ENCODE peak calls at places on chromosomes 4 and X, in six cellular contexts. One of them, this sample, is unnamed.

GRCh38 chr4:80026080-80026479 is 46.9 kb downstream of the ANTXR2 start:
- DNase-seq in mammary epithelial cell: no peak
- DNase-seq in PC-9: no peak
- DNase-seq in HCT116: no peak
- DNase-seq in endothelial cell of umbilical vein: peak; percentile 27
- DNase-seq in fibroblast of lung: peak; percentile 16
- DNase-seq in this sample: no peak

GRCh38 chrX:28880136-28880535 is 292.9 kb downstream of the IL1RAPL1 start:
- DNase-seq in mammary epithelial cell: no peak
- DNase-seq in PC-9: no peak
- DNase-seq in HCT116: no peak
- DNase-seq in endothelial cell of umbilical vein: no peak
- DNase-seq in fibroblast of lung: peak; percentile 69
- DNase-seq in this sample: no peak

GRCh38 chr4:152265149-152265621 is 270.7 kb downstream of the FBXW7 start:
- DNase-seq in mammary epithelial cell: peak; percentile 90
- DNase-seq in PC-9: peak; percentile 66
- DNase-seq in HCT116: no peak
- DNase-seq in endothelial cell of umbilical vein: no peak
- DNase-seq in fibroblast of lung: peak; percentile 85
- DNase-seq in this sample: peak; percentile 69

GRCh38 chr4:154998284-154998683 is 210.2 kb upstream of the NPY2R start:
- DNase-seq in mammary epithelial cell: no peak
- DNase-seq in PC-9: no peak
- DNase-seq in HCT116: no peak
- DNase-seq in endothelial cell of umbilical vein: no peak
- DNase-seq in fibroblast of lung: peak; percentile 25
- DNase-seq in this sample: no peak

GRCh38 chr4:176005766-176006165 is 59.9 kb upstream of the WDR17 start:
- DNase-seq in mammary epithelial cell: no peak
- DNase-seq in PC-9: no peak
- DNase-seq in HCT116: no peak
- DNase-seq in endothelial cell of umbilical vein: no peak
- DNase-seq in fibroblast of lung: no peak
- DNase-seq in this sample: no peak

GRCh38 chrX:100265179-100265578 is 144.9 kb downstream of the PCDH19 start:
- DNase-seq in mammary epithelial cell: no peak
- DNase-seq in PC-9: no peak
- DNase-seq in HCT116: no peak
- DNase-seq in endothelial cell of umbilical vein: peak; percentile 51
- DNase-seq in fibroblast of lung: no peak
- DNase-seq in this sample: no peak

GRCh38 chrX:64850371-64851082 is 125.7 kb downstream of the ZC4H2 start:
- DNase-seq in mammary epithelial cell: no peak
- DNase-seq in PC-9: no peak
- DNase-seq in HCT116: no peak
- DNase-seq in endothelial cell of umbilical vein: no peak
- DNase-seq in fibroblast of lung: no peak
- DNase-seq in this sample: no peak

GRCh38 chr4:84804126-84804525 is 162.4 kb downstream of the WDFY3 start:
- DNase-seq in mammary epithelial cell: no peak
- DNase-seq in PC-9: no peak
- DNase-seq in HCT116: no peak
- DNase-seq in endothelial cell of umbilical vein: no peak
- DNase-seq in fibroblast of lung: peak; percentile 59
- DNase-seq in this sample: no peak

GRCh38 chrX:134764202-134764785 is 106.0 kb upstream of the PLAC1 start:
- DNase-seq in mammary epithelial cell: peak; percentile 30
- DNase-seq in PC-9: peak; percentile 76
- DNase-seq in HCT116: peak; percentile 57
- DNase-seq in endothelial cell of umbilical vein: peak; percentile 41
- DNase-seq in fibroblast of lung: peak; percentile 20
- DNase-seq in this sample: peak; percentile 25

GRCh38 chrX:53239474-53239873 is 14.5 kb upstream of the KDM5C start:
- DNase-seq in mammary epithelial cell: no peak
- DNase-seq in PC-9: no peak
- DNase-seq in HCT116: no peak
- DNase-seq in endothelial cell of umbilical vein: no peak
- DNase-seq in fibroblast of lung: no peak
- DNase-seq in this sample: no peak

GRCh38 chr4:85595098-85595775 is 120.3 kb downstream of the ARHGAP24 start:
- DNase-seq in mammary epithelial cell: no peak
- DNase-seq in PC-9: no peak
- DNase-seq in HCT116: no peak
- DNase-seq in endothelial cell of umbilical vein: no peak
- DNase-seq in fibroblast of lung: no peak
- DNase-seq in this sample: no peak

GRCh38 chrX:149392896-149393295 is 112.2 kb downstream of the IDS start:
- DNase-seq in mammary epithelial cell: no peak
- DNase-seq in PC-9: peak; percentile 71
- DNase-seq in HCT116: no peak
- DNase-seq in endothelial cell of umbilical vein: no peak
- DNase-seq in fibroblast of lung: no peak
- DNase-seq in this sample: no peak

GRCh38 chrX:8955521-8955920 is 78.4 kb downstream of the FAM9B start:
- DNase-seq in mammary epithelial cell: no peak
- DNase-seq in PC-9: no peak
- DNase-seq in HCT116: no peak
- DNase-seq in endothelial cell of umbilical vein: no peak
- DNase-seq in fibroblast of lung: no peak
- DNase-seq in this sample: no peak

GRCh38 chr4:36737691-36738090 is 456.3 kb downstream of the DTHD1 start:
- DNase-seq in mammary epithelial cell: no peak
- DNase-seq in PC-9: no peak
- DNase-seq in HCT116: no peak
- DNase-seq in endothelial cell of umbilical vein: no peak
- DNase-seq in fibroblast of lung: no peak
- DNase-seq in this sample: no peak

GRCh38 chrX:41480508-41481260 is 33.5 kb downstream of the NYX start:
- DNase-seq in mammary epithelial cell: no peak
- DNase-seq in PC-9: no peak
- DNase-seq in HCT116: no peak
- DNase-seq in endothelial cell of umbilical vein: no peak
- DNase-seq in fibroblast of lung: no peak
- DNase-seq in this sample: no peak

GRCh38 chr4:174764105-174764729 is 64.8 kb downstream of the GLRA3 start:
- DNase-seq in mammary epithelial cell: peak; percentile 14
- DNase-seq in PC-9: no peak
- DNase-seq in HCT116: peak; percentile 40
- DNase-seq in endothelial cell of umbilical vein: peak; percentile 6
- DNase-seq in fibroblast of lung: peak; percentile 36
- DNase-seq in this sample: peak; percentile 2

GRCh38 chr4:107034091-107034698 is 1.9 kb downstream of the DKK2 start:
- DNase-seq in mammary epithelial cell: no peak
- DNase-seq in PC-9: no peak
- DNase-seq in HCT116: no peak
- DNase-seq in endothelial cell of umbilical vein: peak; percentile 52
- DNase-seq in fibroblast of lung: peak; percentile 41
- DNase-seq in this sample: no peak

GRCh38 chr4:107034982-107035710 is 967 bp downstream of the DKK2 start:
- DNase-seq in mammary epithelial cell: no peak
- DNase-seq in PC-9: no peak
- DNase-seq in HCT116: no peak
- DNase-seq in endothelial cell of umbilical vein: peak; percentile 28
- DNase-seq in fibroblast of lung: peak; percentile 44
- DNase-seq in this sample: no peak

GRCh38 chr4:107037188-107037587 is 1.1 kb upstream of the DKK2 start:
- DNase-seq in mammary epithelial cell: no peak
- DNase-seq in PC-9: no peak
- DNase-seq in HCT116: no peak
- DNase-seq in endothelial cell of umbilical vein: peak; percentile 43
- DNase-seq in fibroblast of lung: peak; percentile 45
- DNase-seq in this sample: no peak

GRCh38 chr4:107035711-107036601 is at the start of gene DKK2:
- DNase-seq in mammary epithelial cell: no peak
- DNase-seq in PC-9: no peak
- DNase-seq in HCT116: no peak
- DNase-seq in endothelial cell of umbilical vein: peak; percentile 20
- DNase-seq in fibroblast of lung: peak; percentile 50
- DNase-seq in this sample: no peak

DNA sequence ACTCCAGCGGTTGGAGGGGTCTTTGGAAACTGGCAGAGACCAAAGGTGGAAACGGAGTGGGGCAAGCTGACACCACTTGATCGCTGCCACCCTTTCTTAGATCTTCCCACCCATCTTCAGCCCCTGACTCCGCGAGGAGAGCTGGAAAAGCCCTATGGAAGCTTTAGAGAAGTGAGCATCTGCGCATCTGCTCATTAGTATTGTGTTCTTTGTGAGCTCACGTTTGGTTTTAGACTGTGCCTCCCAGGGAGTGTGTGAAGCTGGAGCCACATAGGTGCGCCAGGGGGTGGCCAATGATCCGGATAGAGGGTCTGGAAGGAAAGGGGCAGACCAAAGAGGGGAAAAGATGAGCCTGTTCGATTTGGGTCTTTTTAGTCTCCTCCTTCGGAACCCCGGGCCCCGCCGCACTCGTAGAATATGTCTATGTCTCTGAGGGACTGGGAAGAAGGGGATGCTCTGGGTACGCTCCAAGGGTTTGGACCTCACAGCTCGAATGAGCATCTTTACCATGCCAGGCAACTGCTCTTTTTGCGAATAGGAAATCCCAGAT is 564 bp upstream of the DKK2 start:
- DNase-seq in mammary epithelial cell: no peak
- DNase-seq in PC-9: no peak
- DNase-seq in HCT116: no peak
- DNase-seq in endothelial cell of umbilical vein: peak; percentile 6
- DNase-seq in fibroblast of lung: peak; percentile 6
- DNase-seq in this sample: no peak
- TF ChIP-seq EZH2 in mammary epithelial cell: peak; percentile 80
- TF ChIP-seq EZH2 in PC-9: no peak
- TF ChIP-seq EZH2 in HCT116: no peak
- TF ChIP-seq EZH2 in endothelial cell of umbilical vein: no peak
- TF ChIP-seq EZH2 in fibroblast of lung: peak; percentile 11
- TF ChIP-seq EZH2 in this sample: peak; percentile 45

GRCh38 chrX:153627675-153628111 is 19.3 kb upstream of the DUSP9 start:
- DNase-seq in mammary epithelial cell: no peak
- DNase-seq in PC-9: no peak
- DNase-seq in HCT116: no peak
- DNase-seq in endothelial cell of umbilical vein: no peak
- DNase-seq in fibroblast of lung: no peak
- DNase-seq in this sample: no peak
- H3K4me2 ChIP-seq in mammary epithelial cell: peak overlapping the region; percentile 16
- H3K4me2 ChIP-seq in PC-9: no peak overlapping the region
- H3K4me2 ChIP-seq in HCT116: no peak overlapping the region
- H3K4me2 ChIP-seq in endothelial cell of umbilical vein: no peak overlapping the region
- H3K4me2 ChIP-seq in fibroblast of lung: no peak overlapping the region
- H3K4me2 ChIP-seq in this sample: no peak overlapping the region

DNA sequence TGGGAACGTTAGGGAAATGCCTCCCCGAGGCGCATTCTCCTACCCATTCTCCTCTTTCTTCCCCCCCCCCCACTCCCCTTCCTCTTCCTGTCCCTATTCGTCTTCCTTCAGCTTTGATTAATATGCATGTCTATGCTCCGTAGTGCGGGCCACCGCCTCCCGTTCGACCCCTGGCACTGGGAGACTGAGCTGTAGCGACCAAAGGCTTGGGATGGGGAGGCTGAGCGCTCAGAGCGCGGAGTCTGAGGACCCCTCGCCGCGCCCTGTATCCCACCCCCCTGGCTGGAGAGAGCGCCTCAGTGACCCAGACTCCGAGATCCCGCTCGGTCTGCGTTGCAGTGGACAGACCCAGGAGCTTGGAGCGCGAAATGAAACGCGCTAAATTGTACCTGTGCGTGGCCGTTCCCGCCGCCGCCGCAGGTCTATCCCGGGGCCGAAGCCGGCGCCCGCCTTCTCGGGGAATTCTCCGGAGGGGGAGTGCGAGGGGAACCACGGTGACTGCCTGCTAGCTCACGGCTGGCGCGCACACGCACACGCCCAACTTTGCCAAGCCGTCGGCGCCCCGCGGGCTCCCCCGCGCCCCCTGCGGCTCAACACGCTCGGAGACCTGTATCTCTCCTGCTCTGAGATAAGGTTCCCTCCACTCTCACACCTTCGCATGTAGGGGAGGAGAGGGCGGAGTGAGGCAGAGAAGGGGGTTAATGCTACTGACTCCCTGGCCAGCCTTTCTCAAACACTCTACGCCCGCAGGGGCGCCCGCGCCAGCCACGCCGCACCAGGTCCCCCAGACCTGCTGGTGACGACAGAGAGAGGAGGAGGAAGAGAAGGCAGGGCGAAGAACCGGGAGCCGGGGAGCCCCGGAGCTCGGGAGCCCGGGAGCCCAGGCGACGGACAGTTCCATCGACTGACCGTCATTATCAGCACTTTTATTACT is 1.5 kb upstream of the PTCHD1 start:
- DNase-seq in mammary epithelial cell: no peak
- DNase-seq in PC-9: no peak
- DNase-seq in HCT116: no peak
- DNase-seq in endothelial cell of umbilical vein: no peak
- DNase-seq in fibroblast of lung: no peak
- DNase-seq in this sample: no peak
- TF ChIP-seq EZH2 in mammary epithelial cell: no peak
- TF ChIP-seq EZH2 in PC-9: no peak
- TF ChIP-seq EZH2 in HCT116: no peak
- TF ChIP-seq EZH2 in endothelial cell of umbilical vein: peak; percentile 31
- TF ChIP-seq EZH2 in fibroblast of lung: peak; percentile 48
- TF ChIP-seq EZH2 in this sample: peak; percentile 86

GRCh38 chr4:54909964-54910363 is 215.4 kb downstream of the KDR start:
- DNase-seq in mammary epithelial cell: no peak
- DNase-seq in PC-9: no peak
- DNase-seq in HCT116: no peak
- DNase-seq in endothelial cell of umbilical vein: peak; percentile 31
- DNase-seq in fibroblast of lung: no peak
- DNase-seq in this sample: no peak
- H3K4me2 ChIP-seq in mammary epithelial cell: no peak overlapping the region
- H3K4me2 ChIP-seq in PC-9: no peak overlapping the region
- H3K4me2 ChIP-seq in HCT116: no peak overlapping the region
- H3K4me2 ChIP-seq in endothelial cell of umbilical vein: no peak overlapping the region
- H3K4me2 ChIP-seq in fibroblast of lung: no peak overlapping the region
- H3K4me2 ChIP-seq in this sample: no peak overlapping the region

GRCh38 chr4:122827258-122827887 is 742 bp downstream of the FGF2 start:
- DNase-seq in mammary epithelial cell: peak; percentile 42
- DNase-seq in PC-9: no peak
- DNase-seq in HCT116: no peak
- DNase-seq in endothelial cell of umbilical vein: peak; percentile 55
- DNase-seq in fibroblast of lung: peak; percentile 40
- DNase-seq in this sample: no peak
- TF ChIP-seq EZH2 in mammary epithelial cell: no peak
- TF ChIP-seq EZH2 in PC-9: no peak
- TF ChIP-seq EZH2 in HCT116: no peak
- TF ChIP-seq EZH2 in endothelial cell of umbilical vein: no peak
- TF ChIP-seq EZH2 in fibroblast of lung: no peak
- TF ChIP-seq EZH2 in this sample: peak; percentile 72

DNA sequence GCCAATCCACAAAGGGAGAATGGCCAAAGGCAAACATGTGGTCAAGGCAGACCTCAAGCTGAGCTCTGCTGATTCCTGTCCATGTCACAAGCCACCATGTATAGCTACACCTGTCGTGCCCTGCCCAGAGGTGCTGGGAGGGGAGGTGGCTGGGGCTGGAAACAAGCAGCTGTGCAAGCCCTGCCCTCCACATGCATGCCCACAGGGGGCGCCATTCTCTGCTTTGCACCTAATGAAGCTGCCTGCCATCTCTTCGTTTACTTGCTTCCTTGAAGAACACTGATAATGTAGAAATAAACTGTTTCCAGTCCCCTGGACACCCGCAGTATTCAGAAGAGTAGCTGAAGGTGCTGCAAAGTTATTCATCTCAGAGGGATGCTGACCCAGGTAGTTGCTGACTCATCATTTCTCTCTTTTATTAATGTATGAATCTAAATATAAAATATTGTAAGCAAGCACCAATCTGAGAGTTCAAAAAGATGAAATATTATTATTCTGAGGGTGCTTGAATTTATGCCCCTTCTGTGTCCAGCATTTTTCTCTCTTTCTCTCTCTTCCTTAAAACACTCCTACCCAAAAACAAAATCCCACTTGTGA is 278.6 kb downstream of the ADGRA3 start:
- DNase-seq in mammary epithelial cell: no peak
- DNase-seq in PC-9: no peak
- DNase-seq in HCT116: peak; percentile 29
- DNase-seq in endothelial cell of umbilical vein: no peak
- DNase-seq in fibroblast of lung: no peak
- DNase-seq in this sample: no peak
- H3K4me2 ChIP-seq in mammary epithelial cell: no peak overlapping the region
- H3K4me2 ChIP-seq in PC-9: no peak overlapping the region
- H3K4me2 ChIP-seq in HCT116: no peak overlapping the region
- H3K4me2 ChIP-seq in endothelial cell of umbilical vein: no peak overlapping the region
- H3K4me2 ChIP-seq in fibroblast of lung: no peak overlapping the region
- H3K4me2 ChIP-seq in this sample: no peak overlapping the region